ENCODE peak calls at places on chromosomes 2 and 18, in ten cellular contexts. K, L, V, U, S, H, M, G, R and P are unnamed samples.

GRCh38 chr2:105294844-105295481 is 34.6 kb downstream of the TGFBRAP1 start:
- DNase-seq in S (no peak), M (peak), V (peak), H (peak), G (peak), U (peak), R (no peak), L (peak), K (peak), P (no peak)

GRCh38 chr2:127045792-127046501 is 61.0 kb downstream of the BIN1 start:
- DNase-seq in M (no peak), R (no peak), L (no peak), G (no peak), H (no peak), K (no peak), U (no peak), S (no peak), V (no peak), P (no peak)

GRCh38 chr2:187951470-187952218 is 340.0 kb upstream of the GULP1 start:
- DNase-seq in R (no peak), M (no peak), H (no peak), V (no peak), K (no peak), S (no peak), L (no peak), G (no peak), U (no peak), P (no peak)

GRCh38 chr2:170770304-170771048 is at the start of gene ERICH2:
- DNase-seq in V (peak), G (peak), M (peak), R (peak), K (peak), S (peak), L (peak), H (peak), U (peak), P (no peak)

GRCh38 chr18:48028081-48028480 is 97.6 kb upstream of the SMAD2 start:
- DNase-seq in U (no peak), G (no peak), R (no peak), M (no peak), V (no peak), H (no peak), S (no peak), L (no peak), K (no peak), P (no peak)

GRCh38 chr18:68721681-68722583 is 7.0 kb upstream of the TMX3 start:
- DNase-seq in H (peak), K (no peak), L (no peak), V (peak), G (no peak), M (peak), S (no peak), R (no peak), U (no peak), P (peak)

GRCh38 chr2:8139668-8140202 is 542.1 kb upstream of the ID2 start:
- DNase-seq in M (no peak), G (no peak), S (no peak), K (no peak), H (no peak), U (no peak), L (no peak), R (no peak), V (no peak), P (no peak)

GRCh38 chr2:38765149-38765548 is 12.9 kb upstream of the GEMIN6 start:
- DNase-seq in G (no peak), M (no peak), U (no peak), L (peak), H (peak), K (peak), V (peak), R (no peak), S (no peak), P (no peak)

GRCh38 chr2:174184915-174185314 is 63.4 kb downstream of the OLA1 start:
- DNase-seq in S (no peak), H (no peak), M (peak), L (no peak), R (no peak), G (no peak), U (no peak), V (no peak), K (no peak), P (no peak)

GRCh38 chr2:218970916-218971315 is 11.4 kb downstream of the CDK5R2 start:
- DNase-seq in K (no peak), S (no peak), R (no peak), H (no peak), G (no peak), M (no peak), V (no peak), L (no peak), U (no peak), P (no peak)

GRCh38 chr2:240959941-240960308 is 38.5 kb upstream of the SNED1 start:
- DNase-seq in H (no peak), V (no peak), S (peak), G (no peak), L (no peak), K (no peak), U (no peak), M (no peak), R (peak), P (no peak)

GRCh38 chr18:76658627-76659026 is 163.6 kb upstream of the ZNF516 start:
- DNase-seq in V (no peak), L (no peak), H (no peak), G (peak), U (no peak), S (no peak), M (peak), R (no peak), K (no peak), P (no peak)

GRCh38 chr2:9750224-9751215 is 92.8 kb upstream of the TAF1B start:
- DNase-seq in L (no peak), G (no peak), M (peak), V (no peak), U (no peak), S (no peak), K (no peak), R (no peak), H (no peak), P (no peak)

GRCh38 chr2:9797681-9798556 is 45.4 kb upstream of the TAF1B start:
- DNase-seq in L (peak), G (no peak), M (no peak), K (peak), U (no peak), S (peak), V (no peak), H (no peak), R (no peak), P (no peak)

GRCh38 chr2:130847776-130848517 is 11.2 kb downstream of the ARHGEF4 start:
- DNase-seq in H (no peak), K (no peak), V (no peak), G (no peak), M (no peak), R (no peak), S (no peak), L (no peak), U (no peak), P (no peak)

GRCh38 chr2:173090291-173090877 is 14.7 kb downstream of the MAP3K20 start:
- DNase-seq in S (peak), G (no peak), M (no peak), U (peak), V (peak), R (no peak), H (peak), K (no peak), L (peak), P (no peak)

GRCh38 chr2:50049237-50049636 is 894.9 kb upstream of the FSHR start:
- DNase-seq in V (no peak), R (no peak), G (no peak), L (no peak), H (no peak), S (no peak), M (no peak), K (no peak), U (no peak), P (no peak)

GRCh38 chr2:174450021-174450816 is 36.6 kb downstream of the GPR155 start:
- DNase-seq in V (no peak), R (no peak), U (no peak), H (no peak), S (no peak), K (no peak), G (no peak), M (peak), L (no peak), P (no peak)

GRCh38 chr2:223625652-223626051 is 23.5 kb upstream of the SCG2 start:
- DNase-seq in U (no peak), G (no peak), H (no peak), M (no peak), S (no peak), V (no peak), R (no peak), K (no peak), L (no peak), P (no peak)

GRCh38 chr2:177239934-177240600 is 24.5 kb downstream of the NFE2L2 start:
- DNase-seq in M (peak), U (peak), G (peak), K (no peak), H (peak), R (no peak), V (peak), S (no peak), L (peak), P (no peak)

GRCh38 chr2:217666338-217666737 is 336.5 kb downstream of the TNS1 start:
- DNase-seq in K (no peak), S (no peak), L (peak), V (no peak), G (no peak), R (no peak), H (no peak), M (peak), U (no peak), P (no peak)

GRCh38 chr2:65638438-65638837 is 206.0 kb upstream of the SPRED2 start:
- DNase-seq in M (no peak), G (peak), U (no peak), K (no peak), V (no peak), H (no peak), L (no peak), R (no peak), S (no peak), P (no peak)

GRCh38 chr2:195320416-195320973 is 336.5 kb upstream of the SLC39A10 start:
- DNase-seq in V (no peak), H (peak), S (no peak), U (no peak), R (no peak), L (no peak), K (no peak), G (peak), M (no peak), P (no peak)

GRCh38 chr2:150303281-150303680 is 184.2 kb downstream of the RND3 start:
- DNase-seq in G (no peak), V (no peak), K (no peak), M (no peak), S (no peak), U (no peak), R (no peak), L (peak), H (no peak), P (no peak)

GRCh38 chr2:173415663-173416469 is 61.2 kb downstream of the CDCA7 start:
- DNase-seq in G (no peak), V (no peak), U (no peak), L (no peak), R (no peak), S (no peak), K (no peak), M (no peak), H (no peak), P (no peak)

GRCh38 chr2:41836944-41837343 is 210.9 kb upstream of the PKDCC start:
- DNase-seq in K (peak), H (peak), U (peak), L (peak), M (peak), V (peak), G (peak), S (no peak), R (no peak), P (no peak)

GRCh38 chr2:12097860-12098259 is 351.4 kb downstream of the LPIN1 start:
- DNase-seq in V (no peak), H (no peak), U (no peak), K (no peak), L (no peak), S (no peak), M (no peak), G (no peak), R (no peak), P (no peak)

GRCh38 chr2:46294185-46294836 is 2.9 kb upstream of the EPAS1 start:
- DNase-seq in G (no peak), V (no peak), K (peak), R (no peak), L (peak), M (no peak), H (no peak), U (no peak), S (no peak), P (no peak)

GRCh38 chr2:142052220-142052863 is 78.5 kb downstream of the LRP1B start:
- DNase-seq in U (no peak), G (no peak), L (peak), M (no peak), R (no peak), V (no peak), H (no peak), K (no peak), S (no peak), P (no peak)

GRCh38 chr2:177606636-177607035 is 214.1 kb downstream of the AGPS start:
- DNase-seq in M (peak), K (no peak), U (no peak), V (peak), G (peak), L (no peak), R (no peak), H (peak), S (no peak), P (no peak)

GRCh38 chr2:99559075-99559662 is 69.4 kb upstream of the REV1 start:
- DNase-seq in R (peak), U (peak), S (peak), G (peak), H (peak), M (peak), L (peak), K (peak), V (peak), P (peak)

GRCh38 chr2:24840962-24841945 is 48.0 kb downstream of the CENPO start:
- DNase-seq in H (no peak), K (no peak), V (no peak), R (no peak), M (no peak), L (no peak), U (no peak), S (no peak), G (no peak), P (no peak)

GRCh38 chr2:156956161-156956560 is 301.3 kb upstream of the GALNT5 start:
- DNase-seq in V (no peak), H (no peak), U (no peak), S (no peak), L (peak), G (no peak), K (no peak), M (no peak), R (no peak), P (no peak)

GRCh38 chr2:68918497-68918896 is 34.2 kb downstream of the GKN2 start:
- DNase-seq in R (no peak), V (peak), L (peak), G (no peak), K (peak), M (no peak), S (no peak), U (no peak), H (no peak), P (no peak)

GRCh38 chr18:49031511-49032188 is 80.9 kb upstream of the SMAD7 start:
- DNase-seq in K (no peak), L (no peak), S (no peak), R (no peak), G (no peak), H (no peak), V (no peak), M (peak), U (no peak), P (no peak)

GRCh38 chr2:168565512-168565911 is 109.4 kb downstream of the CERS6 start:
- DNase-seq in U (no peak), K (no peak), M (no peak), V (peak), G (no peak), L (peak), S (no peak), H (no peak), R (no peak), P (no peak)

GRCh38 chr18:23386317-23386716 is 66.8 kb upstream of the RIOK3 start:
- DNase-seq in R (no peak), U (no peak), V (no peak), G (no peak), K (peak), M (no peak), H (no peak), S (no peak), L (no peak), P (no peak)

GRCh38 chr2:33115196-33115595 is 168.4 kb downstream of the LTBP1 start:
- DNase-seq in M (no peak), R (no peak), H (no peak), G (no peak), V (no peak), S (no peak), K (no peak), U (no peak), L (no peak), P (no peak)

GRCh38 chr2:181813963-181814565 is 77.5 kb upstream of the ITPRID2 start:
- DNase-seq in V (peak), G (peak), H (peak), K (no peak), L (peak), R (no peak), U (no peak), M (no peak), S (no peak), P (no peak)

GRCh38 chr18:11389281-11389680 is 220.1 kb upstream of the SLC35G4 start:
- DNase-seq in V (no peak), K (no peak), S (no peak), R (no peak), M (no peak), G (peak), H (no peak), L (no peak), U (no peak), P (no peak)

DNA sequence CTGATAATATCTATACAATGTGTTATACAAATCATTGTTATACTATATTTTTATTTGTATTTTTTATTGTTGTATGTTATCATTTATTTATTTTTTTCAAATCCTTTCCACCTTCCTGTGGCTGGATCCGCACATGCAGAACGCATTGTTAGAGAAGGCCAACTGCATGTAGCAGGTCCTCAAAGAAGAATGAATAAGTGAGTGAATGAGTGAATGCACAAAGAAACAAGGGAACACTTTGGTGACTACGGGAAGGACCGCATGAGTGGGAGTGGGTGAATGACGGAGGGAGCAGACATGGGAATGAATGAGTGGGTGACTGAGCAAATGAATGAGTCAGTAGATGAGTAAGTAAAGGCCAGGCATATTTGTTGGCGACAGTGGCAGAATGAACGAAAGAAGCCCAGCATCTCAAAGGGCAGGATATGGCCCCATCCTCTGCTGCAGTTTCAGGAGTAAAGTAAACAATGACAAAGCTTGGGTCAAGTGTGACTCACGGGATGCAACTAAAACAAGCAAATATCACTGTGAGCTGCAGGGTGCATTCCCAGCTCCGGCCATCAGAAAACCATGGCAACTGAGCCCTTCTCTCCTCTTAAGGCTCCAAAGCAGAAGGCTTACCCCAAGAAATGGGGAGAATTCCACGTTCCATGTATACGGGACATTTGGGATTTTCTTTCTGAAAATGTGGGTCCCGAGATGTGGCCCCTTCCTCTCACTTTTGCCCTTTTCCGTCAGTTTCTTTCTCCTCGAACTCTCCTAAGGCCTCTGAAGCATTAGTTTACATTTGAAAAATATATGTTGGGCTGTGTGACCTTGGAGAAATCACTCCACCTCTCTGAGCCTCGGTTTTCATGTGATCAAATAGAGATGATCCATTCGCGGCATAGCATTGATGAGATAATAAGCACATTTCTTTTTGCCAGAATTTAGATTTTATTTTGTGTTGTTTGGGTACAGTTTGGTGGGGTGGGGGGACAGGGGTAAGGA is 24.5 kb downstream of the KCNF1 start:
- DNase-seq in M (no peak), K (peak), H (peak), L (peak), R (no peak), U (no peak), V (peak), S (peak), G (no peak), P (no peak)
- TF ChIP-seq CTCF in M (no peak), K (peak), H (no peak), L (no peak), R (no peak), U (no peak), V (no peak), S (no peak), G (no peak), P (no peak)

GRCh38 chr2:239307921-239308620 is 92.7 kb downstream of the HDAC4 start:
- DNase-seq in M (no peak), R (no peak), K (no peak), G (no peak), L (no peak), U (no peak), H (no peak), V (no peak), S (no peak), P (no peak)
- H3K4me3 ChIP-seq in M (no peak), R (peak), K (no peak), G (no peak), L (no peak), U (peak), H (no peak), V (no peak), S (peak), P (no peak)

DNA sequence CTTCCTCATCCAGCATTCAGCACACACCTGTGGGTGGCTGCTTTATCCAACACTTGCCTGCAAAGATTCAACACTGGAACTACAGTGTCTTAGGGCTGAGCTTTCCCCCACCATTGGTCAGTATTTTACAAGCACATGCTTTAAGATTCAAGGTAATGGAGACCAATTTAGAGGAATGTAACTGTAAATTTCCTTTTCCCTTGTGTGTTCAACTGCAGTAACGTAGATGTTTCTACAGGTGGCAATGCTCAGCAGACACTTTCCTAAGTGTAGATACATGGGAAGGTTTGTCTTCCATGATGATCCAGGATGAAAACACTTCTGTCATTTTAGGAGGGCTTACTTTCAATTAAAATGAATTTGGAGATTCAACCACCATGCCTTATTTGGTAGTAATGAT is 143.6 kb upstream of the PXDN start:
- DNase-seq in U (no peak), L (no peak), S (no peak), V (peak), K (no peak), H (no peak), G (no peak), M (no peak), R (no peak), P (no peak)
- TF ChIP-seq CTCF in U (no peak), L (peak), S (no peak), V (peak), K (peak), H (peak), G (peak), M (peak), R (no peak), P (peak)

GRCh38 chr2:14445670-14446069 is 186.8 kb upstream of the LRATD1 start:
- DNase-seq in H (no peak), K (no peak), L (no peak), R (no peak), V (no peak), S (no peak), M (no peak), G (no peak), U (no peak), P (no peak)
- H3K4me3 ChIP-seq in H (no peak), K (no peak), L (no peak), R (no peak), V (no peak), S (no peak), M (no peak), G (no peak), U (no peak), P (no peak)